ENCODE peak calls at places on chromosomes 16 and 17, in four cellular contexts. M is activated T-cell treated with anti-CD3 and anti-CD28 coated beads for 48 hours, K is GM12892, F is NCI-H1048. Z is an unnamed sample.

GRCh38 chr16:11955713-11956123 is 9.3 kb upstream of the TNFRSF17 start:
- DNase-seq in M (no peak), K (no peak), F (no peak), Z (no peak)

GRCh38 chr17:8696456-8696855 is 48.2 kb downstream of the CCDC42 start:
- DNase-seq in M (no peak), K (no peak), F (no peak), Z (no peak)

GRCh38 chr17:78241277-78242023 is 10.0 kb downstream of the TMEM235 start:
- DNase-seq in M (no peak), K (no peak), F (peak), Z (no peak)

GRCh38 chr16:89828199-89828869 is at the start of gene SPIRE2:
- DNase-seq in M (peak), K (peak), F (no peak), Z (peak)

GRCh38 chr17:74215332-74215727 is 2.0 kb downstream of the TTYH2 start:
- DNase-seq in M (no peak), K (no peak), F (no peak), Z (no peak)

GRCh38 chr17:56431736-56432135 is 161.8 kb upstream of the NOG start:
- DNase-seq in M (no peak), K (no peak), F (no peak), Z (no peak)

GRCh38 chr17:81251091-81251942 is 12.2 kb downstream of the NDUFAF8 start:
- DNase-seq in M (no peak), K (no peak), F (no peak), Z (no peak)

GRCh38 chr16:87930456-87930855 is 5.9 kb downstream of the CA5A start:
- DNase-seq in M (no peak), K (no peak), F (no peak), Z (no peak)

GRCh38 chr16:87196229-87196628 is 121.0 kb downstream of the C16orf95 start:
- DNase-seq in M (no peak), K (no peak), F (no peak), Z (no peak)

GRCh38 chr17:80124351-80124981 is 22.5 kb downstream of the EIF4A3 start:
- DNase-seq in M (no peak), K (no peak), F (no peak), Z (no peak)

GRCh38 chr17:48113201-48113676 is 5.7 kb downstream of the SNX11 start:
- DNase-seq in M (no peak), K (no peak), F (no peak), Z (no peak)

GRCh38 chr16:3158498-3159314 is 23.9 kb downstream of the ZNF213 start:
- DNase-seq in M (peak), K (peak), F (peak), Z (peak)

GRCh38 chr17:4948166-4948996 is at the start of gene PFN1:
- DNase-seq in M (peak), K (no peak), F (peak), Z (peak)

GRCh38 chr17:42660692-42661345 is 1.7 kb downstream of the TUBG2 start:
- DNase-seq in M (no peak), K (no peak), F (no peak), Z (no peak)

GRCh38 chr17:14427914-14428639 is 127.2 kb downstream of the HS3ST3B1 start:
- DNase-seq in M (peak), K (no peak), F (no peak), Z (no peak)

GRCh38 chr17:82358467-82359350 is at the start of gene TEX19:
- DNase-seq in M (no peak), K (no peak), F (no peak), Z (no peak)

GRCh38 chr17:82170412-82170961 is 42.2 kb downstream of the CCDC57 start:
- DNase-seq in M (no peak), K (no peak), F (no peak), Z (no peak)

GRCh38 chr17:74199306-74200092 is 4.0 kb upstream of the RPL38 start:
- DNase-seq in M (peak), K (peak), F (no peak), Z (peak)

GRCh38 chr17:57478851-57479250 is 222.5 kb downstream of the MSI2 start:
- DNase-seq in M (no peak), K (no peak), F (no peak), Z (no peak)

GRCh38 chr16:56424404-56424765 is 960 bp downstream of the AMFR start:
- DNase-seq in M (no peak), K (no peak), F (no peak), Z (no peak)

GRCh38 chr17:35448214-35448898 is at the start of gene SLFN13:
- DNase-seq in M (peak), K (peak), F (no peak), Z (peak)

GRCh38 chr16:69049146-69049545 is 56.3 kb upstream of the HAS3 start:
- DNase-seq in M (no peak), K (no peak), F (no peak), Z (no peak)

GRCh38 chr16:65480276-65480675 is 358.4 kb upstream of the CDH11 start:
- DNase-seq in M (no peak), K (no peak), F (no peak), Z (no peak)

GRCh38 chr17:79574108-79574507 is 36.7 kb downstream of the RBFOX3 start:
- DNase-seq in M (no peak), K (no peak), F (no peak), Z (no peak)

GRCh38 chr16:46482895-46483294 is 138.3 kb downstream of the SHCBP1 start:
- DNase-seq in M (no peak), K (no peak), F (no peak), Z (no peak)

GRCh38 chr16:88746511-88746910 is 38.5 kb downstream of the PIEZO1 start:
- DNase-seq in M (no peak), K (no peak), F (no peak), Z (no peak)